ENCODE peak calls at places on chromosomes 2 and 18, in ten cellular contexts. One of them, this sample, is unnamed.

GRCh38 chr2:232761301-232761907 is 15.0 kb downstream of the KCNJ13 start:
- DNase-seq in uterus: no peak
- DNase-seq in BJ: no peak
- DNase-seq in CD4-positive, alpha-beta T cell: no peak
- DNase-seq in kidney epithelial cell: peak; percentile 26
- DNase-seq in heart right ventricle: no peak
- DNase-seq in spleen: no peak
- DNase-seq in left ventricle myocardium inferior: no peak
- DNase-seq in omental fat pad: no peak
- DNase-seq in BE2C: peak; percentile 27
- DNase-seq in this sample: no peak

GRCh38 chr18:76592981-76593381 is 97.9 kb upstream of the ZNF516 start:
- DNase-seq in left ventricle myocardium inferior: no peak
- DNase-seq in kidney epithelial cell: no peak
- DNase-seq in BE2C: no peak
- DNase-seq in omental fat pad: no peak
- DNase-seq in CD4-positive, alpha-beta T cell: no peak
- DNase-seq in spleen: no peak
- DNase-seq in uterus: no peak
- DNase-seq in heart right ventricle: no peak
- DNase-seq in BJ: no peak
- DNase-seq in this sample: no peak

GRCh38 chr2:233267516-233268245 is 16.2 kb downstream of the ATG16L1 start:
- DNase-seq in omental fat pad: no peak
- DNase-seq in left ventricle myocardium inferior: no peak
- DNase-seq in uterus: no peak
- DNase-seq in spleen: peak; percentile 90
- DNase-seq in BJ: no peak
- DNase-seq in CD4-positive, alpha-beta T cell: peak; percentile 74
- DNase-seq in kidney epithelial cell: no peak
- DNase-seq in BE2C: no peak
- DNase-seq in heart right ventricle: no peak
- DNase-seq in this sample: no peak

GRCh38 chr2:220044383-220044782 is 417.0 kb downstream of the SLC4A3 start:
- DNase-seq in heart right ventricle: no peak
- DNase-seq in omental fat pad: no peak
- DNase-seq in uterus: no peak
- DNase-seq in CD4-positive, alpha-beta T cell: no peak
- DNase-seq in BJ: no peak
- DNase-seq in spleen: no peak
- DNase-seq in BE2C: no peak
- DNase-seq in kidney epithelial cell: no peak
- DNase-seq in left ventricle myocardium inferior: no peak
- DNase-seq in this sample: no peak

GRCh38 chr18:32773187-32773712 is 427 bp upstream of the KLHL14 start:
- DNase-seq in kidney epithelial cell: no peak
- DNase-seq in CD4-positive, alpha-beta T cell: no peak
- DNase-seq in omental fat pad: no peak
- DNase-seq in left ventricle myocardium inferior: no peak
- DNase-seq in spleen: no peak
- DNase-seq in uterus: no peak
- DNase-seq in BJ: no peak
- DNase-seq in heart right ventricle: no peak
- DNase-seq in BE2C: no peak
- DNase-seq in this sample: no peak

GRCh38 chr2:161344737-161345136 is 36.5 kb downstream of the PSMD14 start:
- DNase-seq in left ventricle myocardium inferior: no peak
- DNase-seq in heart right ventricle: no peak
- DNase-seq in spleen: no peak
- DNase-seq in uterus: no peak
- DNase-seq in CD4-positive, alpha-beta T cell: no peak
- DNase-seq in BJ: no peak
- DNase-seq in kidney epithelial cell: no peak
- DNase-seq in BE2C: no peak
- DNase-seq in omental fat pad: no peak
- DNase-seq in this sample: no peak

GRCh38 chr18:10951631-10952544 is 197.5 kb downstream of the PIEZO2 start:
- DNase-seq in CD4-positive, alpha-beta T cell: no peak
- DNase-seq in BJ: no peak
- DNase-seq in uterus: no peak
- DNase-seq in BE2C: no peak
- DNase-seq in heart right ventricle: no peak
- DNase-seq in kidney epithelial cell: no peak
- DNase-seq in spleen: no peak
- DNase-seq in left ventricle myocardium inferior: no peak
- DNase-seq in omental fat pad: no peak
- DNase-seq in this sample: no peak

GRCh38 chr2:197310940-197311485 is 433 bp upstream of the ANKRD44 start:
- DNase-seq in omental fat pad: no peak
- DNase-seq in BJ: no peak
- DNase-seq in left ventricle myocardium inferior: no peak
- DNase-seq in kidney epithelial cell: no peak
- DNase-seq in spleen: no peak
- DNase-seq in CD4-positive, alpha-beta T cell: no peak
- DNase-seq in heart right ventricle: no peak
- DNase-seq in BE2C: no peak
- DNase-seq in uterus: no peak
- DNase-seq in this sample: no peak

GRCh38 chr2:5449867-5450266 is 242.3 kb upstream of the SOX11 start:
- DNase-seq in heart right ventricle: no peak
- DNase-seq in spleen: no peak
- DNase-seq in CD4-positive, alpha-beta T cell: no peak
- DNase-seq in uterus: no peak
- DNase-seq in kidney epithelial cell: no peak
- DNase-seq in left ventricle myocardium inferior: no peak
- DNase-seq in omental fat pad: no peak
- DNase-seq in BJ: no peak
- DNase-seq in BE2C: no peak
- DNase-seq in this sample: no peak

GRCh38 chr2:238415036-238415764 is 11.5 kb upstream of the ASB1 start:
- DNase-seq in omental fat pad: no peak
- DNase-seq in left ventricle myocardium inferior: no peak
- DNase-seq in uterus: no peak
- DNase-seq in CD4-positive, alpha-beta T cell: no peak
- DNase-seq in spleen: no peak
- DNase-seq in BE2C: no peak
- DNase-seq in BJ: no peak
- DNase-seq in kidney epithelial cell: no peak
- DNase-seq in heart right ventricle: no peak
- DNase-seq in this sample: no peak

GRCh38 chr2:212595036-212595654 is 56.5 kb upstream of the ERBB4 start:
- DNase-seq in omental fat pad: no peak
- DNase-seq in left ventricle myocardium inferior: no peak
- DNase-seq in BE2C: no peak
- DNase-seq in kidney epithelial cell: no peak
- DNase-seq in heart right ventricle: no peak
- DNase-seq in CD4-positive, alpha-beta T cell: no peak
- DNase-seq in BJ: no peak
- DNase-seq in spleen: no peak
- DNase-seq in uterus: no peak
- DNase-seq in this sample: no peak

GRCh38 chr2:238860966-238861730 is 13.3 kb downstream of the TWIST2 start:
- DNase-seq in spleen: peak; percentile 44
- DNase-seq in BE2C: no peak
- DNase-seq in heart right ventricle: no peak
- DNase-seq in uterus: peak; percentile 50
- DNase-seq in kidney epithelial cell: no peak
- DNase-seq in BJ: no peak
- DNase-seq in left ventricle myocardium inferior: no peak
- DNase-seq in CD4-positive, alpha-beta T cell: no peak
- DNase-seq in omental fat pad: no peak
- DNase-seq in this sample: no peak

GRCh38 chr2:159270744-159271379 is 15.6 kb downstream of the WDSUB1 start:
- DNase-seq in CD4-positive, alpha-beta T cell: no peak
- DNase-seq in heart right ventricle: no peak
- DNase-seq in BJ: no peak
- DNase-seq in uterus: no peak
- DNase-seq in kidney epithelial cell: no peak
- DNase-seq in BE2C: no peak
- DNase-seq in left ventricle myocardium inferior: no peak
- DNase-seq in omental fat pad: no peak
- DNase-seq in spleen: no peak
- DNase-seq in this sample: no peak

GRCh38 chr2:137969418-137969765 is 5.1 kb downstream of the HNMT start:
- DNase-seq in heart right ventricle: peak; percentile 41
- DNase-seq in omental fat pad: no peak
- DNase-seq in CD4-positive, alpha-beta T cell: no peak
- DNase-seq in spleen: no peak
- DNase-seq in BJ: peak; percentile 39
- DNase-seq in BE2C: no peak
- DNase-seq in kidney epithelial cell: no peak
- DNase-seq in uterus: no peak
- DNase-seq in left ventricle myocardium inferior: no peak
- DNase-seq in this sample: no peak

GRCh38 chr2:73284296-73285161 is at the start of gene FBXO41:
- DNase-seq in heart right ventricle: no peak
- DNase-seq in spleen: peak; percentile 93
- DNase-seq in BJ: no peak
- DNase-seq in BE2C: peak; percentile 67
- DNase-seq in kidney epithelial cell: no peak
- DNase-seq in uterus: peak; percentile 38
- DNase-seq in left ventricle myocardium inferior: no peak
- DNase-seq in CD4-positive, alpha-beta T cell: peak; percentile 62
- DNase-seq in omental fat pad: no peak
- DNase-seq in this sample: peak; percentile 70

GRCh38 chr2:73283545-73284295 is 558 bp downstream of the FBXO41 start:
- DNase-seq in BE2C: no peak
- DNase-seq in uterus: no peak
- DNase-seq in kidney epithelial cell: no peak
- DNase-seq in spleen: no peak
- DNase-seq in CD4-positive, alpha-beta T cell: no peak
- DNase-seq in heart right ventricle: no peak
- DNase-seq in left ventricle myocardium inferior: no peak
- DNase-seq in omental fat pad: no peak
- DNase-seq in BJ: no peak
- DNase-seq in this sample: no peak

GRCh38 chr2:73281244-73281643 is 3.0 kb downstream of the FBXO41 start:
- DNase-seq in BJ: no peak
- DNase-seq in CD4-positive, alpha-beta T cell: no peak
- DNase-seq in spleen: no peak
- DNase-seq in uterus: no peak
- DNase-seq in BE2C: no peak
- DNase-seq in kidney epithelial cell: no peak
- DNase-seq in left ventricle myocardium inferior: no peak
- DNase-seq in heart right ventricle: no peak
- DNase-seq in omental fat pad: no peak
- DNase-seq in this sample: no peak

GRCh38 chr2:73285162-73285739 is 973 bp upstream of the FBXO41 start:
- DNase-seq in uterus: no peak
- DNase-seq in omental fat pad: no peak
- DNase-seq in spleen: peak; percentile 87
- DNase-seq in left ventricle myocardium inferior: no peak
- DNase-seq in CD4-positive, alpha-beta T cell: no peak
- DNase-seq in kidney epithelial cell: no peak
- DNase-seq in BE2C: no peak
- DNase-seq in BJ: no peak
- DNase-seq in heart right ventricle: no peak
- DNase-seq in this sample: no peak

DNA sequence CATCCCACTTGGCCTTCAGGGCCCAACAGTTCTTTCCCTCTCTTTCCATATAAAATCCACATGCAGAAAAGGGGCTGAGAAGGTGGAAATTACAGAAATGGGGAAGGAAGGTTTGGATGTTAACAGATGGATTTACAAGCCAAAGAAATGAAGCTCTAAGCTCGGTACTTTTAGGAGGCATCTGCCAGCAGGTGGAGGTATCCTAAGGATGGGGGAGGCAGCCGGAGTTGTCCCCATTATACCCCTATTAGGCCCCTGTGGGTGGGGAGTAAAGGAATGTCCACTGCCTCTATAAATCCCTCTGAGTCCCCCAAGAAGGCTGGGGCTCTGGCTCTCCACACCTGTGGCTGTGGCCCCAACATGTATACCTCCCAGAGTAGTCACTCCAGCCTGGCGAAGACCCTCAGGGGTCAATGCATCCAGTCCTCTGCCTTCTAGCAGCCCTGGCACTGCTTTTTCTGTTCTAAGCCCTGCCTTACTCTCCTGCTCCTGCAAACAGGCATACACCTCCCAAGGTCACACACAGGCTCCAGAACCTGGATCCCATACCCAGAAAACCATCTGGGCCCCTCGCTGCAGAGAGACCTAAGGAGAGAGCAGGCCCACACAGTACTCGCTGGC is 1.2 kb downstream of the FBXO41 start:
- DNase-seq in BJ: no peak
- DNase-seq in uterus: no peak
- DNase-seq in kidney epithelial cell: no peak
- DNase-seq in heart right ventricle: no peak
- DNase-seq in left ventricle myocardium inferior: no peak
- DNase-seq in BE2C: no peak
- DNase-seq in omental fat pad: no peak
- DNase-seq in CD4-positive, alpha-beta T cell: no peak
- DNase-seq in spleen: no peak
- DNase-seq in this sample: no peak
- TF ChIP-seq CTCF in BJ: no peak
- TF ChIP-seq CTCF in uterus: no peak
- TF ChIP-seq CTCF in kidney epithelial cell: no peak
- TF ChIP-seq CTCF in heart right ventricle: no peak
- TF ChIP-seq CTCF in left ventricle myocardium inferior: no peak
- TF ChIP-seq CTCF in BE2C: no peak
- TF ChIP-seq CTCF in omental fat pad: no peak
- TF ChIP-seq CTCF in CD4-positive, alpha-beta T cell: no peak
- TF ChIP-seq CTCF in spleen: no peak
- TF ChIP-seq CTCF in this sample: no peak

GRCh38 chr2:157782057-157782845 is 93.9 kb downstream of the ACVR1 start:
- DNase-seq in kidney epithelial cell: no peak
- DNase-seq in left ventricle myocardium inferior: no peak
- DNase-seq in BE2C: no peak
- DNase-seq in heart right ventricle: peak; percentile 15
- DNase-seq in spleen: no peak
- DNase-seq in BJ: no peak
- DNase-seq in CD4-positive, alpha-beta T cell: no peak
- DNase-seq in uterus: no peak
- DNase-seq in omental fat pad: no peak
- DNase-seq in this sample: no peak
- TF ChIP-seq CTCF in kidney epithelial cell: peak; percentile 43
- TF ChIP-seq CTCF in left ventricle myocardium inferior: peak; percentile 63
- TF ChIP-seq CTCF in BE2C: peak; percentile 29
- TF ChIP-seq CTCF in heart right ventricle: peak; percentile 34
- TF ChIP-seq CTCF in spleen: no peak
- TF ChIP-seq CTCF in BJ: peak; percentile 31
- TF ChIP-seq CTCF in CD4-positive, alpha-beta T cell: peak; percentile 25
- TF ChIP-seq CTCF in uterus: no peak
- TF ChIP-seq CTCF in omental fat pad: no peak
- TF ChIP-seq CTCF in this sample: no peak

GRCh38 chr2:75311993-75312392 is 112.7 kb upstream of the TACR1 start:
- DNase-seq in omental fat pad: no peak
- DNase-seq in BE2C: peak; percentile 5
- DNase-seq in uterus: no peak
- DNase-seq in kidney epithelial cell: no peak
- DNase-seq in left ventricle myocardium inferior: no peak
- DNase-seq in heart right ventricle: no peak
- DNase-seq in BJ: no peak
- DNase-seq in CD4-positive, alpha-beta T cell: no peak
- DNase-seq in spleen: peak; percentile 82
- DNase-seq in this sample: no peak
- TF ChIP-seq CTCF in omental fat pad: no peak
- TF ChIP-seq CTCF in BE2C: no peak
- TF ChIP-seq CTCF in uterus: no peak
- TF ChIP-seq CTCF in kidney epithelial cell: peak; percentile 19
- TF ChIP-seq CTCF in left ventricle myocardium inferior: no peak
- TF ChIP-seq CTCF in heart right ventricle: no peak
- TF ChIP-seq CTCF in BJ: no peak
- TF ChIP-seq CTCF in CD4-positive, alpha-beta T cell: no peak
- TF ChIP-seq CTCF in spleen: peak; percentile 39
- TF ChIP-seq CTCF in this sample: no peak

GRCh38 chr2:144099746-144100438 is 420.0 kb downstream of the ZEB2 start:
- DNase-seq in heart right ventricle: no peak
- DNase-seq in BE2C: no peak
- DNase-seq in uterus: no peak
- DNase-seq in spleen: no peak
- DNase-seq in kidney epithelial cell: peak; percentile 77
- DNase-seq in BJ: no peak
- DNase-seq in left ventricle myocardium inferior: no peak
- DNase-seq in omental fat pad: no peak
- DNase-seq in CD4-positive, alpha-beta T cell: no peak
- DNase-seq in this sample: no peak
- TF ChIP-seq CTCF in heart right ventricle: no peak
- TF ChIP-seq CTCF in BE2C: no peak
- TF ChIP-seq CTCF in uterus: no peak
- TF ChIP-seq CTCF in spleen: no peak
- TF ChIP-seq CTCF in kidney epithelial cell: peak; percentile 44
- TF ChIP-seq CTCF in BJ: peak; percentile 21
- TF ChIP-seq CTCF in left ventricle myocardium inferior: no peak
- TF ChIP-seq CTCF in omental fat pad: no peak
- TF ChIP-seq CTCF in CD4-positive, alpha-beta T cell: no peak
- TF ChIP-seq CTCF in this sample: no peak

This sample was measured in D721Med.